ENCODE peak calls at places on chromosomes 7 and 10, in seven cellular contexts. Q is T-cell; O is stimulated activated CD8-positive, alpha-beta memory T cell treated with anti-CD3 and anti-CD28 coated beads, Interleukin-15, amount 100 ng/mL, for 1 hour; L is naive thymus-derived CD4-positive, alpha-beta T cell; H is PC-3; P is stimulated activated CD4-positive, alpha-beta T cell treated with anti-CD3 and anti-CD28 coated beads, Interleukin-1b, Interleukin-23, amount 100 ng/mL, for 24 hours; X is non-pigmented ciliary epithelial cell. B is an unnamed sample.

GRCh38 chr10:36254191-36254590 is 612.1 kb upstream of the FZD8 start:
- DNase-seq in X (no peak), L (no peak), H (peak; percentile 75), P (no peak), O (no peak), Q (no peak), B (no peak)

GRCh38 chr10:78059916-78060315 is 26.3 kb downstream of the RPS24 start:
- DNase-seq in Q (no peak), X (no peak), P (no peak), O (no peak), H (no peak), L (no peak), B (no peak)

GRCh38 chr7:54546081-54546985 is 4.2 kb downstream of the VSTM2A start:
- DNase-seq in Q (no peak), O (no peak), X (no peak), P (no peak), H (peak; percentile 14), L (no peak), B (no peak)

GRCh38 chr7:130669051-130669700 is 628 bp upstream of the COPG2 start:
- DNase-seq in Q (peak; percentile 1), L (no peak), P (no peak), H (no peak), X (no peak), O (peak; percentile 3), B (no peak)

GRCh38 chr7:111239437-111239836 is 148.5 kb downstream of the LRRN3 start:
- DNase-seq in L (no peak), Q (no peak), P (no peak), X (no peak), O (no peak), H (no peak), B (no peak)

GRCh38 chr7:86908948-86909347 is 150.5 kb downstream of the ELAPOR2 start:
- DNase-seq in L (no peak), H (peak; percentile 6), O (no peak), P (no peak), X (no peak), Q (no peak), B (no peak)

GRCh38 chr7:7438851-7439250 is 96.8 kb downstream of the COL28A1 start:
- DNase-seq in Q (no peak), L (no peak), H (peak; percentile 97), X (peak; percentile 98), O (no peak), P (no peak), B (peak; percentile 53)

GRCh38 chr10:50503661-50504320 is 120.0 kb downstream of the SGMS1 start:
- DNase-seq in O (no peak), L (no peak), X (no peak), H (peak; percentile 87), P (no peak), Q (no peak), B (no peak)

GRCh38 chr7:127844707-127845331 is 186.4 kb downstream of the LRRC4 start:
- DNase-seq in X (no peak), O (no peak), P (no peak), Q (no peak), H (peak; percentile 13), L (no peak), B (no peak)

GRCh38 chr7:138429577-138430250 is 30.3 kb upstream of the TRIM24 start:
- DNase-seq in Q (no peak), L (no peak), O (no peak), P (no peak), X (no peak), H (peak; percentile 2), B (no peak)

GRCh38 chr7:32088336-32088975 is 18.2 kb upstream of the PDE1C start:
- DNase-seq in H (peak; percentile 72), P (no peak), L (no peak), O (no peak), Q (no peak), X (no peak), B (no peak)

GRCh38 chr10:131979821-131980270 is 1.9 kb downstream of the BNIP3 start:
- DNase-seq in L (no peak), Q (no peak), P (no peak), X (no peak), O (no peak), H (peak; percentile 29), B (no peak)

GRCh38 chr7:27746978-27747377 is 7.0 kb downstream of the TAX1BP1 start:
- DNase-seq in Q (no peak), O (no peak), H (peak; percentile 24), P (no peak), L (no peak), X (no peak), B (no peak)

GRCh38 chr10:43304687-43305333 is 37.9 kb upstream of the RASGEF1A start:
- DNase-seq in O (peak; percentile 31), H (peak; percentile 54), X (no peak), Q (no peak), P (peak; percentile 41), L (peak; percentile 36), B (no peak)

GRCh38 chr7:157440346-157441022 is 103.7 kb downstream of the DNAJB6 start:
- DNase-seq in X (no peak), Q (no peak), O (no peak), L (no peak), P (no peak), H (no peak), B (no peak)

GRCh38 chr10:63480237-63480636 is 14.5 kb upstream of the JMJD1C start:
- DNase-seq in L (no peak), Q (no peak), X (no peak), O (no peak), H (no peak), P (no peak), B (no peak)

GRCh38 chr10:130926442-130926841 is 385.1 kb downstream of the TCERG1L start:
- DNase-seq in Q (no peak), L (no peak), O (no peak), P (no peak), H (no peak), X (no peak), B (no peak)

GRCh38 chr10:97633921-97634320 is 621 bp upstream of the MORN4 start:
- DNase-seq in Q (no peak), P (no peak), O (no peak), X (no peak), H (peak; percentile 20), L (no peak), B (no peak)

GRCh38 chr10:31650010-31650409 is 278.6 kb downstream of the ARHGAP12 start:
- DNase-seq in O (no peak), P (no peak), H (peak; percentile 56), L (no peak), Q (no peak), X (peak; percentile 67), B (peak; percentile 93)

GRCh38 chr7:116591202-116592040 is 66.6 kb downstream of the CAV1 start:
- DNase-seq in P (no peak), Q (no peak), X (no peak), L (no peak), O (no peak), H (peak; percentile 74), B (no peak)

GRCh38 chr10:101829561-101830315 is 11.5 kb upstream of the OGA start:
- DNase-seq in L (peak; percentile 67), P (no peak), O (peak; percentile 37), X (no peak), H (no peak), Q (peak; percentile 67), B (no peak)

GRCh38 chr7:2214636-2215035 is 18.1 kb downstream of the MAD1L1 start:
- DNase-seq in L (no peak), H (no peak), Q (no peak), O (no peak), X (no peak), P (no peak), B (no peak)

GRCh38 chr10:102856758-102857424 is 2.8 kb downstream of the BORCS7 start:
- DNase-seq in O (no peak), P (no peak), Q (no peak), X (no peak), H (no peak), L (no peak), B (no peak)

GRCh38 chr7:11243739-11244138 is 270.1 kb downstream of the PHF14 start:
- DNase-seq in O (no peak), L (no peak), X (no peak), P (no peak), H (no peak), Q (no peak), B (no peak)

GRCh38 chr10:90924552-90924951 is 3.7 kb upstream of the ANKRD1 start:
- DNase-seq in Q (no peak), X (no peak), P (no peak), O (no peak), L (no peak), H (no peak), B (no peak)

GRCh38 chr10:43239756-43240155 is 27.1 kb downstream of the RASGEF1A start:
- DNase-seq in L (no peak), H (no peak), Q (no peak), X (no peak), O (no peak), P (no peak), B (no peak)

GRCh38 chr7:30598121-30598876 is 3.6 kb downstream of the GARS1 start:
- DNase-seq in L (no peak), X (no peak), P (no peak), O (no peak), Q (no peak), H (peak; percentile 15), B (no peak)

GRCh38 chr7:69256634-69257081 is 341.6 kb upstream of the AUTS2 start:
- DNase-seq in X (no peak), P (no peak), Q (no peak), H (no peak), L (no peak), O (no peak), B (no peak)

GRCh38 chr10:42754155-42755027 is 28.2 kb upstream of the BMS1 start:
- DNase-seq in O (no peak), L (peak; percentile 13), Q (peak; percentile 24), H (no peak), X (no peak), P (no peak), B (no peak)

GRCh38 chr7:131540491-131541162 is 15.8 kb downstream of the PODXL start:
- DNase-seq in X (no peak), L (no peak), O (no peak), H (peak; percentile 25), P (no peak), Q (no peak), B (no peak)

GRCh38 chr7:925601-926000 is 28.9 kb downstream of the ADAP1 start:
- DNase-seq in H (no peak), Q (peak; percentile 61), L (no peak), O (peak; percentile 53), X (no peak), P (no peak), B (no peak)

GRCh38 chr7:47470567-47471357 is 111.1 kb downstream of the TNS3 start:
- DNase-seq in O (no peak), H (no peak), Q (no peak), L (no peak), P (no peak), X (no peak), B (no peak)

GRCh38 chr10:112907893-112908292 is 42.2 kb upstream of the TCF7L2 start:
- DNase-seq in O (no peak), Q (no peak), L (no peak), H (no peak), P (no peak), X (no peak), B (no peak)

GRCh38 chr10:4397337-4397736 is 428.7 kb upstream of the AKR1E2 start:
- DNase-seq in O (no peak), L (no peak), X (no peak), H (no peak), P (no peak), Q (no peak), B (no peak)

GRCh38 chr7:108012499-108013430 is 9.8 kb upstream of the LAMB1 start:
- DNase-seq in X (no peak), L (no peak), H (peak; percentile 77), Q (no peak), O (no peak), P (no peak), B (no peak)

GRCh38 chr10:125727436-125727835 is 7.9 kb downstream of the EDRF1 start:
- DNase-seq in L (no peak), O (no peak), P (no peak), X (no peak), H (no peak), Q (no peak), B (no peak)

GRCh38 chr10:61068471-61068870 is 124.5 kb upstream of the RHOBTB1 start:
- DNase-seq in X (no peak), L (no peak), Q (no peak), P (no peak), O (no peak), H (no peak), B (no peak)

GRCh38 chr10:130660266-130660665 is 524.1 kb downstream of the GLRX3 start:
- DNase-seq in L (no peak), O (no peak), H (no peak), Q (no peak), P (no peak), X (no peak), B (no peak)

B was measured in astrocyte of the cerebellum.